ENCODE peak calls at places on chromosomes 11 and 22, in ten cellular contexts. L, P, T, S, R, F, W, B, E and O are unnamed samples. For H3K27me3, the result is how much of the 10 kb centered on the place peaks cover.

GRCh38 chr11:57791321-57792059 is 29.9 kb downstream of the CTNND1 start:
- DNase-seq in L (no peak), P (no peak), T (no peak), S (no peak), R (no peak), F (no peak), W (no peak), B (no peak), E (peak), O (no peak)

GRCh38 chr22:46069518-46070214 is 80.7 kb upstream of the PPARA start:
- DNase-seq in L (peak), P (no peak), T (peak), S (peak), R (no peak), F (peak), W (peak), B (peak), E (peak), O (peak)

GRCh38 chr11:1907955-1908354 is 11.5 kb upstream of the TNNT3 start:
- DNase-seq in L (no peak), P (no peak), T (no peak), S (no peak), R (no peak), F (no peak), W (no peak), B (no peak), E (no peak), O (no peak)

GRCh38 chr11:120211522-120212258 is 858 bp downstream of the OAF start:
- DNase-seq in L (no peak), P (no peak), T (no peak), S (no peak), R (no peak), F (no peak), W (no peak), B (no peak), E (no peak), O (no peak)

GRCh38 chr22:48318575-48319320 is 1508.9 kb downstream of the BRD1 start:
- DNase-seq in L (no peak), P (no peak), T (no peak), S (peak), R (no peak), F (no peak), W (no peak), B (no peak), E (no peak), O (no peak)

GRCh38 chr22:32482708-32483107 is 8.1 kb downstream of the FBXO7 start:
- DNase-seq in L (no peak), P (no peak), T (no peak), S (no peak), R (no peak), F (no peak), W (no peak), B (peak), E (no peak), O (no peak)

GRCh38 chr22:28547132-28547842 is 132.4 kb downstream of the TTC28 start:
- DNase-seq in L (no peak), P (no peak), T (no peak), S (no peak), R (no peak), F (no peak), W (no peak), B (peak), E (no peak), O (no peak)

GRCh38 chr11:43138621-43139140 is 173.1 kb upstream of the API5 start:
- DNase-seq in L (no peak), P (no peak), T (no peak), S (no peak), R (no peak), F (no peak), W (no peak), B (no peak), E (no peak), O (no peak)

GRCh38 chr11:45180158-45180887 is 33.9 kb downstream of the PRDM11 start:
- DNase-seq in L (peak), P (peak), T (peak), S (peak), R (peak), F (peak), W (peak), B (no peak), E (peak), O (no peak)

GRCh38 chr11:102194257-102194656 is 84.0 kb downstream of the YAP1 start:
- DNase-seq in L (no peak), P (no peak), T (no peak), S (no peak), R (no peak), F (no peak), W (no peak), B (no peak), E (no peak), O (no peak)

GRCh38 chr22:29907753-29908515 is 25.0 kb downstream of the MTMR3 start:
- DNase-seq in L (peak), P (peak), T (peak), S (peak), R (peak), F (peak), W (peak), B (peak), E (peak), O (peak)

GRCh38 chr22:25054943-25055511 is 102.5 kb downstream of the KIAA1671 start:
- DNase-seq in L (no peak), P (no peak), T (no peak), S (no peak), R (no peak), F (no peak), W (no peak), B (no peak), E (no peak), O (no peak)

GRCh38 chr11:119764108-119764874 is 35.3 kb upstream of the NECTIN1 start:
- DNase-seq in L (no peak), P (no peak), T (no peak), S (no peak), R (peak), F (peak), W (no peak), B (peak), E (peak), O (no peak)

GRCh38 chr11:6413791-6414231 is 5.1 kb downstream of the APBB1 start:
- DNase-seq in L (no peak), P (peak), T (no peak), S (no peak), R (no peak), F (no peak), W (no peak), B (no peak), E (no peak), O (no peak)

GRCh38 chr11:76700177-76701100 is 29.9 kb upstream of the LRRC32 start:
- DNase-seq in L (no peak), P (peak), T (peak), S (no peak), R (no peak), F (no peak), W (peak), B (peak), E (no peak), O (peak)

GRCh38 chr11:118265954-118266353 is 1.9 kb upstream of the MPZL2 start:
- DNase-seq in L (peak), P (no peak), T (peak), S (peak), R (no peak), F (no peak), W (no peak), B (no peak), E (peak), O (no peak)

GRCh38 chr11:124872280-124872679 is 7.0 kb downstream of the ROBO3 start:
- DNase-seq in L (no peak), P (no peak), T (no peak), S (no peak), R (no peak), F (no peak), W (no peak), B (no peak), E (no peak), O (no peak)

GRCh38 chr22:19527321-19527721 is 3.1 kb upstream of the CLDN5 start:
- DNase-seq in L (no peak), P (no peak), T (no peak), S (no peak), R (no peak), F (no peak), W (no peak), B (no peak), E (no peak), O (no peak)

GRCh38 chr11:34146411-34146810 is 41.0 kb downstream of the NAT10 start:
- DNase-seq in L (no peak), P (no peak), T (no peak), S (peak), R (no peak), F (no peak), W (no peak), B (no peak), E (no peak), O (no peak)

GRCh38 chr11:34145847-34146381 is 40.5 kb downstream of the NAT10 start:
- DNase-seq in L (no peak), P (no peak), T (no peak), S (no peak), R (no peak), F (no peak), W (no peak), B (no peak), E (no peak), O (no peak)

GRCh38 chr11:34146866-34147265 is 41.4 kb downstream of the NAT10 start:
- DNase-seq in L (no peak), P (no peak), T (no peak), S (peak), R (no peak), F (no peak), W (no peak), B (no peak), E (no peak), O (no peak)

GRCh38 chr11:34143048-34143447 is 37.6 kb downstream of the NAT10 start:
- DNase-seq in L (no peak), P (no peak), T (no peak), S (peak), R (no peak), F (no peak), W (no peak), B (no peak), E (no peak), O (no peak)

DNA sequence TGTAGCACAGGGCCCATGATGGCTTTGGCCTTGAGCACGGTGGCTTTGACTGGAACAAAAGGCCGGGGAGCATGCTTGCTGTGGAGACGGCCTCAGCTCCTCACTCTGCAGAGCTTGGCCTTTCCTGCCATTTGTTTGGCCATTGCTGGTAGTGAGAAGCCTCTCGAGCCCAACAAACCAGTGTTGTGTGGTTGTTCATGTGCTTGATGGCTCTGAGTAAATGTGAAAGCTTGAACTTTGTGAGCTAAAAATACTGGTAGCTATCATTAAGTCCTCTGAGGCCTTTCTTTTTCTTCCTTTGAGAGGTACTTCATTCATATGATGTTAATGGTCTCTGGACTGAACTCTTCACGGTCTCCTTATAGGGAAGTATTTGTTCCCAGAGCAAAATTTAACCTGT is 39.6 kb downstream of the NAT10 start:
- DNase-seq in L (no peak), P (no peak), T (no peak), S (no peak), R (no peak), F (no peak), W (no peak), B (no peak), E (no peak), O (no peak)
- H3K4me3 ChIP-seq in L (no peak), P (no peak), T (no peak), S (no peak), R (no peak), F (no peak), W (no peak), B (no peak), E (no peak), O (no peak)

GRCh38 chr11:65776196-65776595 is 4.6 kb downstream of the AP5B1 start:
- DNase-seq in L (peak), P (no peak), T (peak), S (peak), R (no peak), F (no peak), W (no peak), B (peak), E (peak), O (no peak)

GRCh38 chr11:65771589-65772112 is 9.1 kb downstream of the AP5B1 start:
- DNase-seq in L (no peak), P (no peak), T (no peak), S (no peak), R (no peak), F (no peak), W (no peak), B (no peak), E (no peak), O (no peak)

GRCh38 chr11:65774525-65775306 is 6.1 kb downstream of the AP5B1 start:
- DNase-seq in L (peak), P (no peak), T (no peak), S (no peak), R (no peak), F (no peak), W (no peak), B (no peak), E (peak), O (no peak)

GRCh38 chr11:65776710-65777141 is 4.0 kb downstream of the AP5B1 start:
- DNase-seq in L (peak), P (no peak), T (peak), S (no peak), R (no peak), F (peak), W (no peak), B (no peak), E (peak), O (no peak)

DNA sequence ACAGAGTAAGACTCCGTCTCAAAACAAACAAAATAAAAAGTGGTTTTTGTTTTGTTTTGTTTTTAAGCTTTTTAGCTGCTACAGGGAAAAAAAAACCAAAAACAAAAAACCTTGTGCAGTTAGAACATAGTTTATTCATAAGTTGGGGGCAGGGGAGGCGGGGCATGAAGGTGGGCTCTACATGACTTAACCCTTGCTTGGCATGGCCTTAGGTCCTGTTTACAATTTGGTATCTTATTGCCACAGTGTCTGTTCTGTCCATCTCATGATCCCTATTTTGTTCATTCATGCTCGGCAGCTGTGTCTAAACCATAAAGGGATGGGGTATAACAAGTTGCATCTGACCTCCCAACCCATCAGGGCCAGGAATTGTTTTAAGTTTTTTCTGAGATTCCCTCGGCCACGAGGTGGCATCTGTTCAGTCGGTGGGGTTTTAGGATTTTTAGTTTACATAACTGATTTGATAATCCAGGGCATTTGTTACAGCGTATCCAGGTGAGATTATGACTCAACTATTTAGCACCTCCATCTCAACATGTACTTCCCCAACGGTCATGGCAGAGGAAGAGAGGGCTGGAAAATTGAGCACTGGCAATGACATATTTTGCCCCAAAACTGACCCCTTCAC is 6.9 kb downstream of the AP5B1 start:
- DNase-seq in L (peak), P (no peak), T (no peak), S (no peak), R (no peak), F (no peak), W (no peak), B (no peak), E (peak), O (no peak)
- TF ChIP-seq CTCF in L (no peak), P (peak), T (no peak), S (no peak), R (peak), F (peak), W (no peak), B (peak), E (no peak), O (no peak)

GRCh38 chr11:32426192-32426591 is 9.1 kb downstream of the WT1 start:
- DNase-seq in L (no peak), P (no peak), T (no peak), S (no peak), R (peak), F (no peak), W (no peak), B (no peak), E (no peak), O (no peak)
- H3K27me3 ChIP-seq in L (half or more), P (under half), T (under half), S (half or more), R (half or more), F (under half), W (under half), B (half or more), E (half or more), O (under half)

GRCh38 chr11:31301549-31302225 is 67.9 kb downstream of the DCDC1 start:
- DNase-seq in L (no peak), P (no peak), T (no peak), S (no peak), R (no peak), F (no peak), W (no peak), B (no peak), E (no peak), O (no peak)
- H3K4me3 ChIP-seq in L (no peak), P (no peak), T (no peak), S (no peak), R (no peak), F (no peak), W (no peak), B (no peak), E (no peak), O (no peak)

GRCh38 chr22:26324150-26324549 is 104.9 kb upstream of the ASPHD2 start:
- DNase-seq in L (no peak), P (no peak), T (no peak), S (no peak), R (no peak), F (no peak), W (no peak), B (no peak), E (no peak), O (no peak)
- TF ChIP-seq CTCF in L (no peak), P (no peak), T (no peak), S (no peak), R (no peak), F (no peak), W (no peak), B (no peak), E (no peak), O (no peak)

GRCh38 chr11:68536706-68537105 is 76.2 kb downstream of the PPP6R3 start:
- DNase-seq in L (no peak), P (no peak), T (no peak), S (no peak), R (no peak), F (no peak), W (no peak), B (no peak), E (no peak), O (no peak)
- H3K27me3 ChIP-seq in L (under half), P (under half), T (under half), S (under half), R (under half), F (under half), W (under half), B (under half), E (under half), O (under half)

GRCh38 chr22:37169412-37169811 is 18.6 kb downstream of the C1QTNF6 start:
- DNase-seq in L (no peak), P (no peak), T (no peak), S (peak), R (no peak), F (no peak), W (no peak), B (no peak), E (no peak), O (no peak)
- H3K4me3 ChIP-seq in L (no peak), P (no peak), T (no peak), S (no peak), R (no peak), F (no peak), W (no peak), B (no peak), E (no peak), O (no peak)

GRCh38 chr11:94595061-94595460 is 27.9 kb downstream of the PIWIL4 start:
- DNase-seq in L (no peak), P (no peak), T (no peak), S (no peak), R (no peak), F (no peak), W (no peak), B (no peak), E (no peak), O (no peak)

GRCh38 chr11:94599510-94599909 is 32.3 kb downstream of the PIWIL4 start:
- DNase-seq in L (no peak), P (no peak), T (no peak), S (no peak), R (no peak), F (no peak), W (no peak), B (no peak), E (no peak), O (no peak)

GRCh38 chr11:94593030-94593429 is 25.9 kb downstream of the PIWIL4 start:
- DNase-seq in L (no peak), P (no peak), T (no peak), S (no peak), R (no peak), F (no peak), W (no peak), B (peak), E (no peak), O (no peak)

GRCh38 chr11:94602430-94603372 is 35.5 kb downstream of the PIWIL4 start:
- DNase-seq in L (peak), P (peak), T (peak), S (peak), R (peak), F (peak), W (no peak), B (peak), E (no peak), O (peak)

GRCh38 chr11:94597896-94598295 is 30.7 kb downstream of the PIWIL4 start:
- DNase-seq in L (peak), P (no peak), T (no peak), S (no peak), R (peak), F (no peak), W (no peak), B (peak), E (no peak), O (no peak)
- TF ChIP-seq CTCF in L (no peak), P (peak), T (no peak), S (no peak), R (peak), F (peak), W (no peak), B (no peak), E (no peak), O (peak)

GRCh38 chr11:66087148-66087908 is 17.3 kb downstream of the PACS1 start:
- DNase-seq in L (no peak), P (no peak), T (no peak), S (no peak), R (no peak), F (no peak), W (no peak), B (no peak), E (no peak), O (no peak)

GRCh38 chr11:66080055-66080817 is 10.2 kb downstream of the PACS1 start:
- DNase-seq in L (peak), P (peak), T (peak), S (no peak), R (no peak), F (peak), W (peak), B (peak), E (no peak), O (no peak)

GRCh38 chr11:66085071-66085470 is 15.0 kb downstream of the PACS1 start:
- DNase-seq in L (no peak), P (no peak), T (no peak), S (no peak), R (no peak), F (no peak), W (no peak), B (no peak), E (no peak), O (no peak)

GRCh38 chr11:66081505-66081904 is 11.4 kb downstream of the PACS1 start:
- DNase-seq in L (peak), P (no peak), T (peak), S (peak), R (no peak), F (peak), W (no peak), B (no peak), E (peak), O (no peak)

GRCh38 chr11:66082936-66083698 is 13.0 kb downstream of the PACS1 start:
- DNase-seq in L (no peak), P (no peak), T (no peak), S (no peak), R (no peak), F (peak), W (no peak), B (no peak), E (no peak), O (no peak)
- H3K27me3 ChIP-seq in L (under half), P (under half), T (under half), S (under half), R (under half), F (under half), W (under half), B (under half), E (under half), O (under half)

DNA sequence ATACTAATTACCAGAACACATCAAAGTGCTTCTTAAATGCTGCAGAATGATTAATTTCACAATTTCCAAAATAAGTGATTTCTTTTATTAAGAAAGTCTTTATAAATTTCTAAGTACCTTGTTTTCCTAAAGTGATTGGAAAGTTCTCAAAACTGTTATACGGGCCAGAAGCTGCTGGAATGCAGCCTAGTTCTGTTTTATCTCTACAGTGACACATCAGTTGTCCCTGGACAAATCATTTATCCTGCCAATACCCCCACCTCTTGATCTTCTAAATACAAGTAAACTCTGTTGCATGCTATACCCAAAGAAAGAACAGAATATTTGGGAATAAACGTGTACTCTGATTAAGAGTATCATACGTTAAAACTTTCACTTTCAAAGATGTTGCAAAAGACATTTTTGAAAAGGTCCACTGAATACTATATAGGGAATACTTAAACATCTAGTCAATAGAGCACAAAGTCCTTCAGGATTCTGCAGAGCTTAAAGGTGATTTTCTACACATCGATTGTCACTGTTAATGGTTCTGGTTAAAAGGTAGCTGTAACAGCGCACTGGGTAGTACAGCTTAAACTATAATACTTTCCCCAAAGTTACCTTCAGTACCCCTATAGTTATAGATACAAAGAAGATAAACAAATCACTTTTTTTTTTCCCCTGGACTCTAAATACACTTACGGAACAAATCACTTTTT is 92.1 kb upstream of the APOA1 start:
- DNase-seq in L (no peak), P (no peak), T (no peak), S (no peak), R (no peak), F (no peak), W (no peak), B (peak), E (no peak), O (no peak)
- H3K4me3 ChIP-seq in L (peak), P (no peak), T (no peak), S (peak), R (no peak), F (no peak), W (no peak), B (no peak), E (no peak), O (no peak)